ENCODE peak calls at places on chromosomes 7 and 10, in six cellular contexts. U is IMR-90, G is left lung, P is heart right ventricle, I is Caco-2, W is psoas muscle. E is an unnamed sample.

GRCh38 chr10:29443745-29444523 is 155.1 kb downstream of the LYZL1 start:
- DNase-seq in W (no peak), G (no peak), U (peak; percentile 25), P (no peak), I (no peak), E (no peak)

GRCh38 chr10:3071405-3072198 is 4.3 kb downstream of the PFKP start:
- DNase-seq in P (no peak), G (no peak), I (no peak), U (peak; percentile 96), W (no peak), E (no peak)

GRCh38 chr7:94129443-94130140 is 125.4 kb upstream of the BET1 start:
- DNase-seq in G (no peak), W (no peak), P (no peak), U (peak; percentile 98), I (peak; percentile 59), E (no peak)

GRCh38 chr7:79548616-79549206 is 95.2 kb upstream of the MAGI2 start:
- DNase-seq in G (no peak), I (no peak), P (no peak), W (no peak), U (peak; percentile 2), E (no peak)

GRCh38 chr7:122887198-122887597 is 938 bp upstream of the CADPS2 start:
- DNase-seq in P (peak; percentile 66), G (peak; percentile 84), U (peak; percentile 16), W (peak; percentile 54), I (peak; percentile 59), E (no peak)

GRCh38 chr7:23106491-23106800 is 861 bp downstream of the KLHL7 start:
- DNase-seq in I (no peak), G (no peak), U (no peak), W (no peak), P (no peak), E (no peak)

GRCh38 chr7:157483515-157483914 is 146.7 kb downstream of the DNAJB6 start:
- DNase-seq in U (no peak), W (no peak), P (no peak), G (peak; percentile 83), I (no peak), E (no peak)

GRCh38 chr10:91582063-91582673 is 50.7 kb downstream of the PPP1R3C start:
- DNase-seq in P (peak; percentile 48), I (no peak), G (no peak), W (peak; percentile 64), U (no peak), E (no peak)

GRCh38 chr7:17948503-17949238 is 8.4 kb upstream of the SNX13 start:
- DNase-seq in P (no peak), W (no peak), U (peak; percentile 7), G (no peak), I (no peak), E (no peak)

GRCh38 chr10:119020627-119020946 is 8.9 kb upstream of the NANOS1 start:
- DNase-seq in I (no peak), U (peak; percentile 24), G (no peak), P (no peak), W (peak; percentile 58), E (no peak)

GRCh38 chr10:36354633-36355032 is 712.5 kb upstream of the FZD8 start:
- DNase-seq in I (no peak), G (no peak), U (no peak), W (no peak), P (no peak), E (no peak)

GRCh38 chr7:132495931-132496330 is 80.3 kb downstream of the PLXNA4 start:
- DNase-seq in G (no peak), U (no peak), P (no peak), W (no peak), I (no peak), E (no peak)

GRCh38 chr7:40469481-40469880 is 334.7 kb downstream of the SUGCT start:
- DNase-seq in G (no peak), U (peak; percentile 93), P (no peak), I (no peak), W (no peak), E (no peak)

GRCh38 chr7:117048854-117049321 is 95.6 kb downstream of the ST7 start:
- DNase-seq in P (no peak), U (no peak), W (no peak), I (no peak), G (no peak), E (no peak)
- H3K4me1 ChIP-seq in P (peaks cover 7% of the 10 kb centered on the region), U (peaks cover 4% of the 10 kb centered on the region), W (peaks cover 29% of the 10 kb centered on the region), I (no peaks in the 10 kb centered on the region), G (peaks cover 5% of the 10 kb centered on the region), E (peaks cover 19% of the 10 kb centered on the region)

GRCh38 chr10:57715233-57715632 is 552.5 kb downstream of the IPMK start:
- DNase-seq in P (no peak), I (no peak), W (no peak), U (no peak), G (no peak), E (no peak)

DNA sequence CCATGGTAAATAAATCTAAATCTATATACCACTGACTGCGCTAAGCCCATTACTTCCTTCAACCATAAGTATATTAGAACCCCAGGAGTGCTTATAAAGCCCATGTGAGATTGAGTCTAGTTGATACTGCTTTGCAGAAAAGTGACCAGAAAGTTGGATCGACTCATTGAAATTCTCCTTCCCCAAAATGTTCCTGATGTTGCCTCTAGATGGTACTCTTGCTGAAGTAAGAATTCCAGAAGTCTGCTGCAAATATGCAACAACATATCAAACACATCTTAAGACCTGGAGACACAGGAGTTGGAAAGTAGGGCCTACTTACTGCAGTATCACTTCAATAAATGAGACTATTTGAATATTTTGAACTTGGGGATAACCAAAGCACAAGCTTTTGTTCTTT is 550.8 kb downstream of the IPMK start:
- DNase-seq in G (no peak), U (peak; percentile 32), I (peak; percentile 49), P (no peak), W (no peak), E (no peak)
- TF ChIP-seq CTCF in G (no peak), U (peak; percentile 51), I (peak; percentile 81), P (no peak), W (no peak), E (no peak)

GRCh38 chr7:63071920-63072319 is 926.7 kb upstream of the ZNF722 start:
- DNase-seq in I (no peak), W (no peak), P (no peak), G (no peak), U (no peak), E (no peak)

GRCh38 chr7:63072806-63073205 is 925.8 kb upstream of the ZNF722 start:
- DNase-seq in I (no peak), W (no peak), U (no peak), P (no peak), G (no peak), E (no peak)

GRCh38 chr7:63073736-63074135 is 924.9 kb upstream of the ZNF722 start:
- DNase-seq in U (no peak), P (no peak), I (no peak), G (no peak), W (no peak), E (no peak)

GRCh38 chr7:63071396-63071795 is 927.3 kb upstream of the ZNF722 start:
- DNase-seq in W (no peak), P (no peak), I (no peak), G (no peak), U (no peak), E (no peak)

GRCh38 chr7:63073286-63073685 is 925.4 kb upstream of the ZNF722 start:
- DNase-seq in I (no peak), U (no peak), P (no peak), W (no peak), G (no peak), E (no peak)
- H3K9me3 ChIP-seq in I (no peaks in the 10 kb centered on the region), U (peaks cover 41% of the 10 kb centered on the region), P (no peaks in the 10 kb centered on the region), W (peaks cover 6% of the 10 kb centered on the region), G (no peaks in the 10 kb centered on the region), E (peaks cover 51% of the 10 kb centered on the region)

GRCh38 chr10:24209946-24210491 is 1.1 kb downstream of the KIAA1217 start:
- DNase-seq in W (peak; percentile 20), I (peak; percentile 19), G (no peak), U (peak; percentile 71), P (peak; percentile 28), E (no peak)
- H3K4me1 ChIP-seq in W (peaks cover 57% of the 10 kb centered on the region), I (peaks cover 56% of the 10 kb centered on the region), G (peaks cover 3% of the 10 kb centered on the region), U (peaks cover 4% of the 10 kb centered on the region), P (peaks cover 9% of the 10 kb centered on the region), E (peaks cover 8% of the 10 kb centered on the region)

DNA sequence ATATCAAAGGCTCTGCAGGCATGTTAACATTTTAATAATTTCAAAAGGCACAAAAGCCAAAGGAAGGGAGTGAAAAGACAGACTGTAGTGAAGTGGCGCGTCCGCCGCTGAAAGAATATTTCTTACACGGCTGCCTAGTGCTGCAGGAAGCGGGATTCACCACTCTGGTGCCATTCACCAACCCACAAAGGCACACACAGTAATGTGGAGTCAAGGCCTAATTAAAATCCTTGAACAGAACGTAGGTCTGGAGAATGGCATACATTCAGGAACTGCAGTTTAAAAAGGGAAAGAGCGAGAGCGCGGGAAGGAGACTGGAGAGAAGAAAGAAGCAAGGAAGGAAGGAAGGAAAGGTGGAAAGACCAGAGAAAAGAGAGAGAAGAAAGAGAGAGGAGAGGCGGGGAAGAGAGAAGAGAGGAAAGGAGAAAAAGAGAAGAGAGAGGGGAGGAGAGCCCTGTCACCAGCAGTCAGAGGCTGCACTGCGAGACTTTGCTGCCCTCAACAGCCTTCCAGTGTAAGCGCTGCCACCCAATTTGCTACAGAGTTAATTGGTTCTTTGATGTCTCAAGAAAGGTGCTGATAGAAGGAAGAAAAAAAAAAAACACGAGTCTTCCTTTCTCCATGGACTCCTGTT is 554.0 kb downstream of the MDFIC start:
- DNase-seq in G (no peak), I (no peak), W (no peak), U (no peak), P (no peak), E (no peak)
- TF ChIP-seq CTCF in G (no peak), I (peak; percentile 26), W (no peak), U (no peak), P (no peak), E (no peak)

GRCh38 chr7:27991006-27991528 is 189.5 kb downstream of the JAZF1 start:
- DNase-seq in G (no peak), I (no peak), P (no peak), U (no peak), W (no peak), E (no peak)
- H3K9me3 ChIP-seq in G (no peaks in the 10 kb centered on the region), I (no peaks in the 10 kb centered on the region), P (no peaks in the 10 kb centered on the region), U (no peaks in the 10 kb centered on the region), W (no peaks in the 10 kb centered on the region), E (no peaks in the 10 kb centered on the region)

GRCh38 chr10:123139165-123139520 is 3.4 kb downstream of the HMX3 start:
- DNase-seq in U (no peak), I (no peak), G (no peak), W (no peak), P (no peak), E (no peak)
- H3K4me1 ChIP-seq in U (peaks cover 2% of the 10 kb centered on the region), I (peaks cover 19% of the 10 kb centered on the region), G (peaks cover 23% of the 10 kb centered on the region), W (peaks cover 17% of the 10 kb centered on the region), P (peaks cover 23% of the 10 kb centered on the region), E (peaks cover 40% of the 10 kb centered on the region)

GRCh38 chr7:155913311-155913710 is 101.0 kb upstream of the SHH start:
- DNase-seq in I (no peak), P (no peak), W (no peak), U (peak; percentile 35), G (no peak), E (no peak)

GRCh38 chr7:155913719-155914118 is 101.5 kb upstream of the SHH start:
- DNase-seq in W (no peak), G (no peak), I (no peak), P (no peak), U (no peak), E (no peak)

GRCh38 chr7:155907450-155908177 is 95.4 kb upstream of the SHH start:
- DNase-seq in I (no peak), G (no peak), U (no peak), W (no peak), P (no peak), E (no peak)

GRCh38 chr7:155911471-155912105 is 99.3 kb upstream of the SHH start:
- DNase-seq in G (no peak), U (no peak), W (no peak), I (no peak), P (no peak), E (no peak)

GRCh38 chr7:155908385-155908784 is 96.1 kb upstream of the SHH start:
- DNase-seq in P (no peak), G (no peak), W (no peak), I (no peak), U (no peak), E (no peak)
- TF ChIP-seq CTCF in P (no peak), G (no peak), W (no peak), I (no peak), U (no peak), E (no peak)

E was measured in esophagus squamous epithelium.